ENCODE peak calls at places on chromosomes 1 and 21, in five cellular contexts. One of them, this sample, is unnamed.

GRCh38 chr1:68232354-68233148 is at the start of gene WLS:
- DNase-seq in NCI-H1930: peak; percentile 64
- DNase-seq in HEK293T: peak; percentile 86
- DNase-seq in GM10248: no peak
- DNase-seq in renal cortical epithelial cell: peak; percentile 47
- DNase-seq in this sample: no peak

GRCh38 chr1:240706150-240706904 is 94.4 kb upstream of the GREM2 start:
- DNase-seq in NCI-H1930: no peak
- DNase-seq in HEK293T: no peak
- DNase-seq in GM10248: no peak
- DNase-seq in renal cortical epithelial cell: no peak
- DNase-seq in this sample: no peak

GRCh38 chr1:156922986-156923564 is 2.6 kb downstream of the LRRC71 start:
- DNase-seq in NCI-H1930: no peak
- DNase-seq in HEK293T: no peak
- DNase-seq in GM10248: no peak
- DNase-seq in renal cortical epithelial cell: no peak
- DNase-seq in this sample: no peak

GRCh38 chr21:27802816-27803475 is 836.1 kb upstream of the ADAMTS5 start:
- DNase-seq in NCI-H1930: no peak
- DNase-seq in HEK293T: peak; percentile 48
- DNase-seq in GM10248: peak; percentile 8
- DNase-seq in renal cortical epithelial cell: peak; percentile 18
- DNase-seq in this sample: no peak

GRCh38 chr1:175197536-175197935 is 5.0 kb upstream of the KIAA0040 start:
- DNase-seq in NCI-H1930: no peak
- DNase-seq in HEK293T: no peak
- DNase-seq in GM10248: no peak
- DNase-seq in renal cortical epithelial cell: peak; percentile 97
- DNase-seq in this sample: no peak

GRCh38 chr1:30603081-30603858 is 120.1 kb downstream of the MATN1 start:
- DNase-seq in NCI-H1930: no peak
- DNase-seq in HEK293T: no peak
- DNase-seq in GM10248: no peak
- DNase-seq in renal cortical epithelial cell: no peak
- DNase-seq in this sample: no peak

GRCh38 chr1:226737819-226738420 is 1.2 kb downstream of the ITPKB start:
- DNase-seq in NCI-H1930: no peak
- DNase-seq in HEK293T: no peak
- DNase-seq in GM10248: no peak
- DNase-seq in renal cortical epithelial cell: no peak
- DNase-seq in this sample: peak; percentile 39

GRCh38 chr1:243924588-243925349 is 74.7 kb upstream of the AKT3 start:
- DNase-seq in NCI-H1930: no peak
- DNase-seq in HEK293T: no peak
- DNase-seq in GM10248: no peak
- DNase-seq in renal cortical epithelial cell: no peak
- DNase-seq in this sample: no peak

GRCh38 chr1:37479255-37480124 is 5.1 kb downstream of the ZC3H12A start:
- DNase-seq in NCI-H1930: no peak
- DNase-seq in HEK293T: no peak
- DNase-seq in GM10248: peak; percentile 91
- DNase-seq in renal cortical epithelial cell: peak; percentile 96
- DNase-seq in this sample: peak; percentile 63

GRCh38 chr1:12669529-12670068 is 25.7 kb downstream of the AADACL4 start:
- DNase-seq in NCI-H1930: no peak
- DNase-seq in HEK293T: no peak
- DNase-seq in GM10248: no peak
- DNase-seq in renal cortical epithelial cell: no peak
- DNase-seq in this sample: no peak

GRCh38 chr1:37319284-37319683 is 155.1 kb upstream of the ZC3H12A start:
- DNase-seq in NCI-H1930: no peak
- DNase-seq in HEK293T: no peak
- DNase-seq in GM10248: no peak
- DNase-seq in renal cortical epithelial cell: no peak
- DNase-seq in this sample: no peak

GRCh38 chr1:199665371-199665770 is 362.1 kb upstream of the NR5A2 start:
- DNase-seq in NCI-H1930: no peak
- DNase-seq in HEK293T: no peak
- DNase-seq in GM10248: no peak
- DNase-seq in renal cortical epithelial cell: no peak
- DNase-seq in this sample: no peak

GRCh38 chr1:8851060-8851459 is 27.4 kb downstream of the ENO1 start:
- DNase-seq in NCI-H1930: no peak
- DNase-seq in HEK293T: no peak
- DNase-seq in GM10248: no peak
- DNase-seq in renal cortical epithelial cell: no peak
- DNase-seq in this sample: no peak

GRCh38 chr21:27388835-27389234 is 421.9 kb upstream of the ADAMTS5 start:
- DNase-seq in NCI-H1930: no peak
- DNase-seq in HEK293T: no peak
- DNase-seq in GM10248: no peak
- DNase-seq in renal cortical epithelial cell: no peak
- DNase-seq in this sample: no peak

GRCh38 chr21:25456672-25457071 is 150.6 kb downstream of the MRPL39 start:
- DNase-seq in NCI-H1930: no peak
- DNase-seq in HEK293T: no peak
- DNase-seq in GM10248: peak; percentile 20
- DNase-seq in renal cortical epithelial cell: peak; percentile 30
- DNase-seq in this sample: no peak

GRCh38 chr21:34992736-34993135 is 56.4 kb downstream of the RUNX1 start:
- DNase-seq in NCI-H1930: no peak
- DNase-seq in HEK293T: no peak
- DNase-seq in GM10248: no peak
- DNase-seq in renal cortical epithelial cell: peak; percentile 55
- DNase-seq in this sample: no peak

GRCh38 chr21:42971897-42972275 is 2.5 kb upstream of the PKNOX1 start:
- DNase-seq in NCI-H1930: no peak
- DNase-seq in HEK293T: no peak
- DNase-seq in GM10248: no peak
- DNase-seq in renal cortical epithelial cell: no peak
- DNase-seq in this sample: no peak

GRCh38 chr1:6166221-6166620 is 13.9 kb downstream of the CHD5 start:
- DNase-seq in NCI-H1930: no peak
- DNase-seq in HEK293T: no peak
- DNase-seq in GM10248: no peak
- DNase-seq in renal cortical epithelial cell: no peak
- DNase-seq in this sample: no peak

GRCh38 chr1:108592030-108592759 is 32.3 kb downstream of the EEIG2 start:
- DNase-seq in NCI-H1930: no peak
- DNase-seq in HEK293T: no peak
- DNase-seq in GM10248: no peak
- DNase-seq in renal cortical epithelial cell: peak; percentile 10
- DNase-seq in this sample: no peak

GRCh38 chr1:230878584-230878975 is 10.3 kb upstream of the C1orf198 start:
- DNase-seq in NCI-H1930: no peak
- DNase-seq in HEK293T: no peak
- DNase-seq in GM10248: no peak
- DNase-seq in renal cortical epithelial cell: no peak
- DNase-seq in this sample: no peak

GRCh38 chr1:7278045-7278444 is 492.8 kb downstream of the CAMTA1 start:
- DNase-seq in NCI-H1930: peak; percentile 62
- DNase-seq in HEK293T: no peak
- DNase-seq in GM10248: no peak
- DNase-seq in renal cortical epithelial cell: no peak
- DNase-seq in this sample: no peak

GRCh38 chr1:4837752-4838151 is 183.3 kb downstream of the AJAP1 start:
- DNase-seq in NCI-H1930: no peak
- DNase-seq in HEK293T: no peak
- DNase-seq in GM10248: no peak
- DNase-seq in renal cortical epithelial cell: no peak
- DNase-seq in this sample: no peak

GRCh38 chr1:203427451-203427850 is 48.2 kb upstream of the PRELP start:
- DNase-seq in NCI-H1930: no peak
- DNase-seq in HEK293T: no peak
- DNase-seq in GM10248: no peak
- DNase-seq in renal cortical epithelial cell: no peak
- DNase-seq in this sample: no peak

GRCh38 chr1:100606438-100606837 is 68.5 kb downstream of the GPR88 start:
- DNase-seq in NCI-H1930: no peak
- DNase-seq in HEK293T: peak; percentile 38
- DNase-seq in GM10248: no peak
- DNase-seq in renal cortical epithelial cell: peak; percentile 83
- DNase-seq in this sample: no peak

GRCh38 chr1:161905269-161905884 is 118.3 kb downstream of the OLFML2B start:
- DNase-seq in NCI-H1930: no peak
- DNase-seq in HEK293T: peak; percentile 40
- DNase-seq in GM10248: peak; percentile 31
- DNase-seq in renal cortical epithelial cell: peak; percentile 41
- DNase-seq in this sample: no peak

GRCh38 chr1:29249170-29249691 is 12.9 kb downstream of the PTPRU start:
- DNase-seq in NCI-H1930: no peak
- DNase-seq in HEK293T: no peak
- DNase-seq in GM10248: no peak
- DNase-seq in renal cortical epithelial cell: no peak
- DNase-seq in this sample: no peak

GRCh38 chr1:181664543-181664942 is 181.2 kb downstream of the CACNA1E start:
- DNase-seq in NCI-H1930: no peak
- DNase-seq in HEK293T: no peak
- DNase-seq in GM10248: no peak
- DNase-seq in renal cortical epithelial cell: no peak
- DNase-seq in this sample: no peak

GRCh38 chr1:22808846-22809501 is 98.3 kb downstream of the EPHB2 start:
- DNase-seq in NCI-H1930: no peak
- DNase-seq in HEK293T: no peak
- DNase-seq in GM10248: no peak
- DNase-seq in renal cortical epithelial cell: no peak
- DNase-seq in this sample: no peak

GRCh38 chr1:210625715-210626114 is 297.0 kb downstream of the HHAT start:
- DNase-seq in NCI-H1930: no peak
- DNase-seq in HEK293T: no peak
- DNase-seq in GM10248: no peak
- DNase-seq in renal cortical epithelial cell: no peak
- DNase-seq in this sample: no peak

GRCh38 chr1:41810446-41810845 is 108.3 kb downstream of the HIVEP3 start:
- DNase-seq in NCI-H1930: no peak
- DNase-seq in HEK293T: peak; percentile 16
- DNase-seq in GM10248: peak; percentile 50
- DNase-seq in renal cortical epithelial cell: peak; percentile 21
- DNase-seq in this sample: peak; percentile 17

GRCh38 chr21:16002872-16003466 is 273.2 kb downstream of the USP25 start:
- DNase-seq in NCI-H1930: no peak
- DNase-seq in HEK293T: no peak
- DNase-seq in GM10248: no peak
- DNase-seq in renal cortical epithelial cell: peak; percentile 28
- DNase-seq in this sample: no peak

This sample was measured in CD4-positive, alpha-beta T cell.